ENCODE peak calls at places on chromosomes 1 and 21, in nine cellular contexts. Y, Q, B, P, C, U, D, V and I are unnamed samples. For H3K27me3, the result is how much of the 10 kb centered on the place peaks cover.

GRCh38 chr1:171252482-171252881 is 4.2 kb downstream of the FMO1 start:
- DNase-seq in C (no peak), P (no peak), U (no peak), V (no peak), Q (peak), Y (no peak), B (no peak), D (no peak), I (no peak)

GRCh38 chr1:104132386-104132973 is 382.8 kb downstream of the AMY1C start:
- DNase-seq in C (no peak), Q (no peak), D (peak), P (peak), V (no peak), Y (no peak), U (no peak), B (no peak), I (peak)

GRCh38 chr1:110672001-110672752 is 2.6 kb downstream of the KCNA3 start:
- DNase-seq in Y (no peak), C (no peak), D (no peak), V (no peak), P (peak), U (no peak), B (no peak), Q (peak), I (peak)

GRCh38 chr1:241715956-241716355 is 63.9 kb downstream of the WDR64 start:
- DNase-seq in Q (no peak), C (no peak), P (no peak), D (no peak), B (no peak), V (no peak), U (no peak), Y (no peak), I (no peak)

GRCh38 chr1:92081031-92081430 is 886 bp downstream of the BTBD8 start:
- DNase-seq in P (no peak), B (no peak), C (no peak), D (no peak), Y (no peak), V (no peak), U (no peak), Q (no peak), I (peak)

GRCh38 chr1:221611930-221612777 is 129.7 kb downstream of the DUSP10 start:
- DNase-seq in U (peak), C (no peak), Q (no peak), B (peak), V (peak), P (peak), Y (peak), D (no peak), I (no peak)

GRCh38 chr1:151989131-151989868 is 4.4 kb downstream of the S100A10 start:
- DNase-seq in U (peak), V (peak), Y (peak), Q (peak), D (no peak), P (peak), B (peak), C (peak), I (no peak)

GRCh38 chr1:119853155-119853554 is 41.9 kb upstream of the REG4 start:
- DNase-seq in U (no peak), Y (no peak), P (no peak), B (peak), Q (no peak), D (no peak), V (no peak), C (no peak), I (no peak)

GRCh38 chr1:223233410-223234163 is 90.5 kb upstream of the TLR5 start:
- DNase-seq in V (no peak), D (no peak), B (no peak), Y (peak), C (no peak), U (no peak), P (peak), Q (peak), I (no peak)

GRCh38 chr1:155254714-155255242 is 505 bp downstream of the ENTREP3 start:
- DNase-seq in V (no peak), U (peak), P (no peak), Q (no peak), C (peak), B (peak), Y (no peak), D (no peak), I (peak)

GRCh38 chr21:37182222-37182621 is 84.9 kb downstream of the VPS26C start:
- DNase-seq in D (no peak), U (no peak), V (no peak), Q (no peak), C (no peak), Y (no peak), P (no peak), B (no peak), I (no peak)

GRCh38 chr1:177705839-177706238 is 264.0 kb downstream of the SEC16B start:
- DNase-seq in B (no peak), U (no peak), D (no peak), Y (no peak), Q (no peak), V (no peak), P (no peak), C (no peak), I (no peak)

DNA sequence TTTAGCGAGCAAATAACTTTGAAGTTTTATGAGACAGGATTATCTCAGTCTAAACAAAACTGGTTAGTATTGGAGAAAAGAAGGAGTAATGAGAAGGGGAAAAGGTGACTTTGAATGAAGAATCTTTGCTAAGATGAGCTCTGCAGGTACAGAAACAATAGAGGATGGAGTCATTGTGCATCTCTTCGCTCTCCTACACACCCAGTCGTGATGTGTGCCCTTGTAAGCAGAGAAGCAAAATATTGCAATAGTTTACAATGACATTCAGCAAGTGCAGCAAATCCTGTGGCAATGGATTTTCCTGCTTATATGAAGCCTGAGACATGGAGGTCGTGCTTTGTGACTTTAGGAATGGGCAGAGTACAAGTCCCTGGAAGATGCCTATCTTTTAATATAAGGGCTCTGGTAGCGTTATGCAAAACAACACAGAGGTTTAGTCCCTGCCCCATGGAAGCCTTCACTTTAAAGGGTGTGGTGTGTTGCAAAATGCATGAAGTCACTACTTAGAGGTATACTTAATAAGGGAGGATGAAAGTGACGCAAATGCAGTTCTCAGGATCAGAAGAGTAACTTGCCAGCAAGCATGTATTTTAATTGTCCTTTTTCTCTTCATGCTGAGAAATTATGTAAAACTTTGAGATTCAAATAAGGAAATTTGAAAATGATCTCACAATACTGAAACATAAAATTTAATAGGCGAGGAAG is 88.0 kb upstream of the IVNS1ABP start:
- DNase-seq in P (no peak), Y (no peak), Q (peak), C (no peak), V (no peak), B (no peak), U (no peak), D (no peak), I (no peak)
- H3K4me3 ChIP-seq in P (no peak), Y (no peak), Q (no peak), C (no peak), V (no peak), B (no peak), U (no peak), D (no peak), I (no peak)

GRCh38 chr1:231162970-231163830 is 1.3 kb downstream of the TRIM67 start:
- DNase-seq in C (no peak), U (no peak), B (no peak), Y (no peak), V (no peak), P (no peak), D (no peak), Q (no peak), I (peak)
- H3K27me3 ChIP-seq in C (half or more), U (under half), B (half or more), Y (under half), V (under half), P (under half), D (under half), Q (under half), I (half or more)

GRCh38 chr1:228108742-228109072 is 392 bp downstream of the MRPL55 start:
- DNase-seq in Y (no peak), B (no peak), U (no peak), C (no peak), V (no peak), D (no peak), Q (no peak), P (no peak), I (no peak)

GRCh38 chr1:228109962-228110488 is 926 bp upstream of the MRPL55 start:
- DNase-seq in Q (no peak), V (no peak), C (no peak), P (peak), D (no peak), U (peak), B (no peak), Y (peak), I (no peak)

GRCh38 chr1:228109073-228109961 is at the start of gene MRPL55:
- DNase-seq in D (peak), Y (peak), V (peak), B (peak), P (peak), U (peak), C (peak), Q (peak), I (peak)

GRCh38 chr1:228112167-228112566 is 3.1 kb upstream of the MRPL55 start:
- DNase-seq in D (no peak), C (no peak), P (no peak), B (no peak), Y (no peak), U (no peak), V (no peak), Q (no peak), I (no peak)

GRCh38 chr1:228110536-228110935 is 1.4 kb upstream of the MRPL55 start:
- DNase-seq in D (no peak), P (no peak), U (no peak), Y (no peak), V (no peak), Q (no peak), B (no peak), C (no peak), I (no peak)
- H3K4me3 ChIP-seq in D (no peak), P (no peak), U (no peak), Y (no peak), V (no peak), Q (no peak), B (no peak), C (peak), I (no peak)

DNA sequence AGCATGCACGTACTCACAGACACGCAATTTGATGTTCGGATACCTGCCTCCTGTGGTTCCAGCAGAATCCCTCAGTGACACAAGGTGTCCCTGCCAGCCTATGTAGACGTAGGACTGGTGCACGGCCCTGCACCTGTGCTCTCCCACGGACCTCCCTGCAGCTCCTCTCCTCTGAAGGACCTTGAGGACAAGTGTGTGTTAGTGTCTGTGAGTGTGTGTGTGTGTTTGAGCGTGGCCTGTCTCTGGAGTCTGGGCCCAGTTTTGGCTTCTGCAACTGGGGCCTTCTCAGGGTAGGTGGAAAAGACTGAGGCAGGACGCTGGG is 22.5 kb upstream of the DMBX1 start:
- DNase-seq in P (no peak), Q (no peak), B (peak), Y (no peak), V (no peak), D (no peak), U (no peak), C (no peak), I (no peak)
- H3K27me3 ChIP-seq in P (half or more), Q (under half), B (half or more), Y (under half), V (under half), D (under half), U (under half), C (under half), I (half or more)

GRCh38 chr1:179029293-179029692 is 3.6 kb downstream of the FAM20B start:
- DNase-seq in V (no peak), U (no peak), C (no peak), P (no peak), Y (no peak), Q (peak), B (no peak), D (no peak), I (peak)

GRCh38 chr1:179031284-179031683 is 5.6 kb downstream of the FAM20B start:
- DNase-seq in Q (no peak), B (no peak), C (no peak), Y (no peak), U (no peak), V (no peak), D (no peak), P (no peak), I (no peak)

GRCh38 chr1:179030683-179031082 is 5.0 kb downstream of the FAM20B start:
- DNase-seq in U (no peak), C (no peak), P (no peak), B (no peak), V (no peak), Y (no peak), D (no peak), Q (no peak), I (no peak)

GRCh38 chr1:179031855-179032513 is 6.3 kb downstream of the FAM20B start:
- DNase-seq in C (no peak), U (no peak), D (no peak), V (no peak), Q (no peak), Y (peak), B (no peak), P (peak), I (no peak)

DNA sequence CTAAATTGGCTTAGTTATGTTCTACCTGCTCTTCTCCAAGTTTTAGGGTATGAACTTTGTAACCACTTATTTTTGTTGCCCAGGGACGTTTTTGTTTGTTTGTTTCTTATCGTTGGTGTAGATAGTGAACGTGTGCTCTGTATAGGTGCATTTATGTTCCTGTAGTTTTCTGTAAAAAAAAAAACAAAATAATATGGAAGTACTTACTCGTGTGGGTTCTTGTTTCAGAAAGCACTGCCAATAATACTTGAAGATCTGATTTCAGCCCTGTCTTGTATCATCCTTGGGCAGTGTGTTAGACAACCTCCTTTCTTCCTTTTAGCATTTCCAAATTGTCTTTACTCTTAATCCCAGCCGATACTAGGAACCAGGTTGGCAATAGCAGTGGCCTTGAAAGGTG is 4.4 kb downstream of the FAM20B start:
- DNase-seq in D (no peak), Y (no peak), P (no peak), U (no peak), B (no peak), V (no peak), C (no peak), Q (no peak), I (no peak)
- H3K4me3 ChIP-seq in D (no peak), Y (no peak), P (no peak), U (no peak), B (no peak), V (no peak), C (no peak), Q (no peak), I (no peak)

DNA sequence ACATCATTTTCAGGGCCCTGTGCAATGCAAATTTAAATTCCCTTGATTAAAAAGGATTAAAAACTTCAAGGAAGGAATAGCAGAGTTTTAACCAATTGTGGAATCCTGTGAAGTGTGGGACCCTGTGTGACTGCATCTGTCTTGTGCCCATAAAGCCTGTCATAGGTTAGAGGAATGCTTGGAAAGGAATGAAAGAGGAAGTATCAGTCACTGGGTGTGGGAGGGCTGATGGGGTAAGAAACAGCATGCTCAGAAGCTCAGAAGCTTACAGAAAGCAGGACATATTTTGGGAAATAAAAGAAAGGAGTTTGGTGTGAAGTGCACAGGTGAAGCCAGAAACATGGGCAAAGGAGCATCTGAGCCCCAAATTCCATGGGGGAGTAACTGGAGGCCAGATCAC is 150.8 kb upstream of the ETV3 start:
- DNase-seq in D (no peak), U (no peak), Y (no peak), C (no peak), V (no peak), B (no peak), P (no peak), Q (no peak), I (no peak)
- H3K27me3 ChIP-seq in D (under half), U (under half), Y (under half), C (under half), V (under half), B (under half), P (under half), Q (under half), I (under half)